ENCODE peak calls at places on chromosomes 4 and X, in six cellular contexts. One of them, this sample, is unnamed.

GRCh38 chrX:2488621-2489285 is 12.0 kb downstream of the DHRSX start:
- DNase-seq in head of caudate nucleus: no peak
- DNase-seq in choroid plexus epithelial cell: no peak
- DNase-seq in GM04504: no peak
- DNase-seq in NCI-H1105: no peak
- DNase-seq in GM10248: no peak
- DNase-seq in this sample: no peak

GRCh38 chr4:7581477-7581876 is 146.7 kb upstream of the PSAPL1 start:
- DNase-seq in head of caudate nucleus: no peak
- DNase-seq in choroid plexus epithelial cell: peak
- DNase-seq in GM04504: no peak
- DNase-seq in NCI-H1105: no peak
- DNase-seq in GM10248: no peak
- DNase-seq in this sample: no peak

GRCh38 chrX:28988246-28988645 is 401.0 kb downstream of the IL1RAPL1 start:
- DNase-seq in head of caudate nucleus: peak
- DNase-seq in choroid plexus epithelial cell: no peak
- DNase-seq in GM04504: no peak
- DNase-seq in NCI-H1105: no peak
- DNase-seq in GM10248: no peak
- DNase-seq in this sample: no peak

GRCh38 chr4:174474457-174475075 is 47.7 kb downstream of the HPGD start:
- DNase-seq in head of caudate nucleus: no peak
- DNase-seq in choroid plexus epithelial cell: no peak
- DNase-seq in GM04504: no peak
- DNase-seq in NCI-H1105: no peak
- DNase-seq in GM10248: no peak
- DNase-seq in this sample: no peak

GRCh38 chr4:188190461-188190860 is 51.2 kb downstream of the TRIML1 start:
- DNase-seq in head of caudate nucleus: no peak
- DNase-seq in choroid plexus epithelial cell: no peak
- DNase-seq in GM04504: no peak
- DNase-seq in NCI-H1105: no peak
- DNase-seq in GM10248: no peak
- DNase-seq in this sample: no peak

GRCh38 chr4:185774815-185775684 is 36.9 kb downstream of the SORBS2 start:
- DNase-seq in head of caudate nucleus: no peak
- DNase-seq in choroid plexus epithelial cell: peak
- DNase-seq in GM04504: peak
- DNase-seq in NCI-H1105: no peak
- DNase-seq in GM10248: no peak
- DNase-seq in this sample: no peak

GRCh38 chr4:109434793-109435080 is 1.1 kb downstream of the SEC24B start:
- DNase-seq in head of caudate nucleus: no peak
- DNase-seq in choroid plexus epithelial cell: peak
- DNase-seq in GM04504: no peak
- DNase-seq in NCI-H1105: no peak
- DNase-seq in GM10248: no peak
- DNase-seq in this sample: no peak

GRCh38 chrX:46381630-46382029 is 163.6 kb downstream of the ZNF674 start:
- DNase-seq in head of caudate nucleus: peak
- DNase-seq in choroid plexus epithelial cell: peak
- DNase-seq in GM04504: no peak
- DNase-seq in NCI-H1105: no peak
- DNase-seq in GM10248: no peak
- DNase-seq in this sample: no peak

GRCh38 chrX:41737065-41737464 is 13.1 kb downstream of the GPR82 start:
- DNase-seq in head of caudate nucleus: no peak
- DNase-seq in choroid plexus epithelial cell: no peak
- DNase-seq in GM04504: no peak
- DNase-seq in NCI-H1105: no peak
- DNase-seq in GM10248: no peak
- DNase-seq in this sample: no peak

GRCh38 chrX:13376857-13377441 is 57.1 kb upstream of the ATXN3L start:
- DNase-seq in head of caudate nucleus: no peak
- DNase-seq in choroid plexus epithelial cell: peak
- DNase-seq in GM04504: peak
- DNase-seq in NCI-H1105: peak
- DNase-seq in GM10248: no peak
- DNase-seq in this sample: no peak

GRCh38 chr4:26238426-26238781 is 82.4 kb upstream of the RBPJ start:
- DNase-seq in head of caudate nucleus: no peak
- DNase-seq in choroid plexus epithelial cell: no peak
- DNase-seq in GM04504: no peak
- DNase-seq in NCI-H1105: peak
- DNase-seq in GM10248: no peak
- DNase-seq in this sample: no peak

GRCh38 chrX:11423362-11423818 is 130.2 kb downstream of the AMELX start:
- DNase-seq in head of caudate nucleus: no peak
- DNase-seq in choroid plexus epithelial cell: peak
- DNase-seq in GM04504: no peak
- DNase-seq in NCI-H1105: no peak
- DNase-seq in GM10248: peak
- DNase-seq in this sample: no peak

GRCh38 chrX:153469811-153470410 is 465 bp downstream of the HAUS7 start:
- DNase-seq in head of caudate nucleus: no peak
- DNase-seq in choroid plexus epithelial cell: peak
- DNase-seq in GM04504: no peak
- DNase-seq in NCI-H1105: peak
- DNase-seq in GM10248: no peak
- DNase-seq in this sample: no peak

GRCh38 chrX:11597479-11597878 is 68.2 kb downstream of the ARHGAP6 start:
- DNase-seq in head of caudate nucleus: no peak
- DNase-seq in choroid plexus epithelial cell: peak
- DNase-seq in GM04504: no peak
- DNase-seq in NCI-H1105: no peak
- DNase-seq in GM10248: no peak
- DNase-seq in this sample: no peak

GRCh38 chr4:13455411-13455810 is 28.7 kb downstream of the RAB28 start:
- DNase-seq in head of caudate nucleus: no peak
- DNase-seq in choroid plexus epithelial cell: peak
- DNase-seq in GM04504: no peak
- DNase-seq in NCI-H1105: no peak
- DNase-seq in GM10248: no peak
- DNase-seq in this sample: no peak

GRCh38 chr4:53346920-53347852 is 18.7 kb downstream of the SCFD2 start:
- DNase-seq in head of caudate nucleus: no peak
- DNase-seq in choroid plexus epithelial cell: no peak
- DNase-seq in GM04504: peak
- DNase-seq in NCI-H1105: no peak
- DNase-seq in GM10248: no peak
- DNase-seq in this sample: no peak

GRCh38 chrX:19070555-19070994 is 51.7 kb downstream of the ADGRG2 start:
- DNase-seq in head of caudate nucleus: no peak
- DNase-seq in choroid plexus epithelial cell: no peak
- DNase-seq in GM04504: no peak
- DNase-seq in NCI-H1105: no peak
- DNase-seq in GM10248: no peak
- DNase-seq in this sample: no peak